ENCODE peak calls at places on chromosomes 2 and 18, in nine cellular contexts. Z, J, H, S, C, K, O, F and R are unnamed samples.

GRCh38 chr2:239917128-239917956 is 107.8 kb downstream of the NDUFA10 start:
- DNase-seq in Z (no peak), J (no peak), H (no peak), S (no peak), C (no peak), K (no peak), O (no peak), F (no peak), R (no peak)

GRCh38 chr2:159595410-159596046 is 20.8 kb downstream of the BAZ2B start:
- DNase-seq in Z (no peak), J (no peak), H (no peak), S (no peak), C (no peak), K (no peak), O (peak), F (no peak), R (no peak)

GRCh38 chr2:191824403-191824802 is 22.5 kb downstream of the CAVIN2 start:
- DNase-seq in Z (no peak), J (no peak), H (no peak), S (no peak), C (no peak), K (no peak), O (peak), F (no peak), R (no peak)

GRCh38 chr2:69017080-69017479 is 4.1 kb downstream of the ANTXR1 start:
- DNase-seq in Z (no peak), J (no peak), H (no peak), S (no peak), C (no peak), K (no peak), O (peak), F (no peak), R (no peak)

GRCh38 chr2:191631754-191632153 is 46.2 kb upstream of the NABP1 start:
- DNase-seq in Z (no peak), J (no peak), H (no peak), S (no peak), C (no peak), K (no peak), O (no peak), F (no peak), R (no peak)

GRCh38 chr18:75269140-75269676 is 58.6 kb downstream of the TSHZ1 start:
- DNase-seq in Z (peak), J (no peak), H (no peak), S (no peak), C (no peak), K (no peak), O (no peak), F (no peak), R (no peak)

GRCh38 chr2:177143444-177143843 is 69.2 kb upstream of the HNRNPA3 start:
- DNase-seq in Z (no peak), J (no peak), H (no peak), S (no peak), C (no peak), K (no peak), O (peak), F (peak), R (no peak)

GRCh38 chr2:197674546-197674945 is 841 bp downstream of the RFTN2 start:
- DNase-seq in Z (no peak), J (no peak), H (no peak), S (no peak), C (no peak), K (no peak), O (no peak), F (no peak), R (peak)

GRCh38 chr18:24075731-24076130 is 61.2 kb downstream of the TTC39C start:
- DNase-seq in Z (no peak), J (no peak), H (no peak), S (peak), C (no peak), K (no peak), O (no peak), F (no peak), R (no peak)

GRCh38 chr18:48813833-48814489 is 136.8 kb downstream of the SMAD7 start:
- DNase-seq in Z (peak), J (peak), H (no peak), S (peak), C (no peak), K (no peak), O (no peak), F (no peak), R (peak)

GRCh38 chr2:168612719-168613118 is 156.6 kb downstream of the CERS6 start:
- DNase-seq in Z (no peak), J (no peak), H (no peak), S (no peak), C (no peak), K (no peak), O (no peak), F (no peak), R (no peak)

GRCh38 chr18:29191263-29191662 is 1014.3 kb upstream of the CDH2 start:
- DNase-seq in Z (peak), J (peak), H (no peak), S (no peak), C (no peak), K (no peak), O (peak), F (no peak), R (no peak)
- TF ChIP-seq CTCF in Z (peak), J (peak), H (no peak), S (no peak), C (no peak), K (peak), O (peak), F (peak), R (peak)

GRCh38 chr2:126175222-126175621 is 480.7 kb upstream of the GYPC start:
- DNase-seq in Z (no peak), J (no peak), H (no peak), S (no peak), C (no peak), K (no peak), O (no peak), F (no peak), R (no peak)

GRCh38 chr2:126177479-126177878 is 478.5 kb upstream of the GYPC start:
- DNase-seq in Z (no peak), J (no peak), H (no peak), S (no peak), C (no peak), K (no peak), O (no peak), F (no peak), R (no peak)

GRCh38 chr2:126172785-126173184 is 483.2 kb upstream of the GYPC start:
- DNase-seq in Z (no peak), J (no peak), H (no peak), S (no peak), C (no peak), K (no peak), O (no peak), F (no peak), R (no peak)
- TF ChIP-seq CTCF in Z (no peak), J (no peak), H (no peak), S (no peak), C (no peak), K (no peak), O (no peak), F (no peak), R (no peak)

DNA sequence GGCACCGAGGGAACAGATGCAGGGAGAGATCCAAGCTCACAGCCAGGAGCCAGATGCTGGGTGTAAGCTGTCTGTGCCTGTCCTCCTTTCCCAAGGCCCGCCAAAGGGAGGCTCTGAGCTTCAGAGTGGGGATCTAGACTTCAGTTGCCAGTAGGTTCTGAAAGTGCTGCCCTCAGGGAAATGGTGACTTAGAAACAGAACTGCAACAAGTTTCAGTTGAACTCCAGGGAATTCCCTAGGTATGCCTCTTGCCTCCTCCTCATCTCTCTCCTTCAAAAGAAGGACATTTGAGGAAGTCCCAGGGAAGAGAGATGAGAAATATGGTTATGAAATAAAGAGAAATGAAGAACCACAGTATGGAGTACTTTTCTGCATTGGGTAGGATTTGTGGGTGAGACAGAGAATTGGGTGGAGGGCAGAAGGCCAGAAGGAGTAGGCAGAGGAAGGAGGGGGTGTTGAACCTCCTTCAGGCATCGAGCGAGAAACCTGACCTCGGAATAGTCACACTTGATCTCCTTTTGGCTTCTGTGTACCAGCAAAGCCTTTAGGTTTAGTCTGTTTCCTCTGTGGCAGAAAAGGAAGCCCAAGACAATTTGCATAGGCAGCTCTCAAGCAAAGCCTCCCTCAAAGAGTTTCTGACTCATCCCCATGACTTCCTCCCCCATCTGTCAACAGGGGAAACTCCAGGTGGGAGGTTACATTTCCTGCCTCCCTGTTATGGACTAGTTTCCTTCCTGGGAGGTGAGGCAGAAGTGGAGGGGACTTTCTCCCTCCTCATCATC is 45.7 kb downstream of the QPCT start:
- DNase-seq in Z (peak), J (no peak), H (no peak), S (no peak), C (no peak), K (no peak), O (peak), F (peak), R (no peak)
- TF ChIP-seq CTCF in Z (no peak), J (no peak), H (no peak), S (no peak), C (no peak), K (no peak), O (no peak), F (no peak), R (no peak)

GRCh38 chr2:112345030-112346027 is 69.9 kb downstream of the ZC3H6 start:
- DNase-seq in Z (peak), J (no peak), H (no peak), S (no peak), C (no peak), K (no peak), O (no peak), F (no peak), R (no peak)
- TF ChIP-seq CTCF in Z (peak), J (peak), H (no peak), S (no peak), C (no peak), K (no peak), O (no peak), F (no peak), R (no peak)

GRCh38 chr2:237924164-237924534 is 42.7 kb upstream of the UBE2F start:
- DNase-seq in Z (no peak), J (no peak), H (no peak), S (no peak), C (no peak), K (no peak), O (no peak), F (no peak), R (no peak)

GRCh38 chr2:237922641-237923361 is 44.0 kb upstream of the UBE2F start:
- DNase-seq in Z (no peak), J (no peak), H (no peak), S (peak), C (peak), K (no peak), O (no peak), F (no peak), R (no peak)

GRCh38 chr2:237920673-237921072 is 46.1 kb upstream of the UBE2F start:
- DNase-seq in Z (no peak), J (no peak), H (no peak), S (no peak), C (no peak), K (no peak), O (no peak), F (no peak), R (no peak)

GRCh38 chr2:237921967-237922492 is 44.8 kb upstream of the UBE2F start:
- DNase-seq in Z (no peak), J (no peak), H (no peak), S (no peak), C (no peak), K (no peak), O (no peak), F (no peak), R (no peak)

DNA sequence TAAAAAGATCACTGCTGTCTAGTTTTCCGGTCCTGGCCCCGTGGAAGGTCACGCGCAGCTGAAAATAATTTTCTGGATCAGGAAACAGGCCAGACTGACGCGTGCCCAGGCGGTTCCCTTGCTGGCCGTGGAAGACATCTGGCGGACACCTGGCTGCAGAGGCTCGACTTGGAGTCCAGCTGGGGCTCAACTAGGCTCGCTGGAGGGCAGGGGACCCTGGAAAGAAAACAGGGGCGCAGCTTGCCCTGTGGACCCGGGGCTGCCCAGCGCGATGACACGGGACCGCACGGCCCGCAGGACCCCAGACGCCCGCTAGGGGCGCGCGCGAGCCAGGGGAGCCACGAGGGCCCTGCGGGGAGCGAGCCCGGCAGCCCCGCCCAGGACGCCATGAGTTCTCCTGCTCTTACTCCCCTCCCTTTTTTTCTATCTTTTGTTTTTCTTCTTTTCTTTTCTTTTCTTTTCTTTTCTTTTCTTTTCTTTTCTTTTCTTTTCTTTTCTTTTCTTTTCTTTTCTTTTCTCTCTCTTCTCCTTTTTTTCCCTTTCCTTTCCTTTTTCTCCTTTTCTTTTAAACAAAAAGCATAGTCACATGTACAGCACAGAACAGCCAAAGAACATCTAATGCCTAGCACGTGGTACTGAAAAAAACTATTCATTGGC is 43.2 kb upstream of the UBE2F start:
- DNase-seq in Z (peak), J (peak), H (peak), S (peak), C (peak), K (peak), O (peak), F (no peak), R (peak)
- TF ChIP-seq CTCF in Z (peak), J (peak), H (peak), S (peak), C (peak), K (peak), O (peak), F (peak), R (peak)

GRCh38 chr2:222861411-222862067 is 703 bp downstream of the ACSL3 start:
- DNase-seq in Z (peak), J (no peak), H (no peak), S (peak), C (peak), K (no peak), O (no peak), F (no peak), R (no peak)

GRCh38 chr2:222862915-222863544 is 2.2 kb downstream of the ACSL3 start:
- DNase-seq in Z (no peak), J (no peak), H (no peak), S (no peak), C (no peak), K (no peak), O (no peak), F (no peak), R (no peak)

GRCh38 chr2:222860740-222861410 is at the start of gene ACSL3:
- DNase-seq in Z (peak), J (peak), H (peak), S (peak), C (peak), K (peak), O (peak), F (peak), R (peak)

GRCh38 chr2:222864296-222864695 is 3.5 kb downstream of the ACSL3 start:
- DNase-seq in Z (no peak), J (no peak), H (no peak), S (peak), C (no peak), K (no peak), O (peak), F (no peak), R (no peak)

GRCh38 chr2:222862068-222862914 is 1.5 kb downstream of the ACSL3 start:
- DNase-seq in Z (peak), J (no peak), H (no peak), S (no peak), C (no peak), K (no peak), O (no peak), F (no peak), R (no peak)
- TF ChIP-seq CTCF in Z (peak), J (no peak), H (no peak), S (no peak), C (no peak), K (no peak), O (no peak), F (no peak), R (no peak)

GRCh38 chr2:165120740-165121467 is 82.9 kb downstream of the SCN3A start:
- DNase-seq in Z (no peak), J (no peak), H (no peak), S (no peak), C (no peak), K (no peak), O (no peak), F (no peak), R (no peak)

GRCh38 chr2:165126244-165126643 is 77.6 kb downstream of the SCN3A start:
- DNase-seq in Z (no peak), J (no peak), H (no peak), S (no peak), C (no peak), K (no peak), O (no peak), F (no peak), R (no peak)

GRCh38 chr2:165122521-165122920 is 81.3 kb downstream of the SCN3A start:
- DNase-seq in Z (no peak), J (no peak), H (no peak), S (no peak), C (no peak), K (no peak), O (no peak), F (no peak), R (no peak)
- TF ChIP-seq CTCF in Z (no peak), J (no peak), H (no peak), S (no peak), C (no peak), K (no peak), O (no peak), F (no peak), R (no peak)

DNA sequence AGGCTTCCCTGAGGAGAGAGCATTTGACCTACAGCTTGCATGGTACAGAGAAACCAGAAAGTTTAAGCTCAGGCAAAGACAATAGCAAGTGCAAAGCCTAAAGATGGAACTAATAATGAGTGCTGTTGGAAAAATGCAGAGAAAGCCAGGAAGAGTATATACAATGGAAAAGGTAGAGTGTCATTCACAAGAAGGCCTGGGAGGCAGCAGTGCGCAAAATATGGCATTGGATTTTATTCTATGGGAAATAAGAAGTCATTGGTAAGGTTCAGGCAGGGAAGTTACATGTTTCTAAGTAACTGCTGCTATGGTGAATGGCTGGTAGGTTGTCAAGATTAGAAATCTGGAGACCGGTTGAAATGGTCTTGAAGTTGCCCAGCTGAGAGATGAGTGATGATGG is 2167.3 kb upstream of the CELF4 start:
- DNase-seq in Z (no peak), J (no peak), H (no peak), S (no peak), C (no peak), K (no peak), O (no peak), F (no peak), R (no peak)
- TF ChIP-seq CTCF in Z (no peak), J (no peak), H (no peak), S (no peak), C (no peak), K (peak), O (peak), F (no peak), R (peak)

DNA sequence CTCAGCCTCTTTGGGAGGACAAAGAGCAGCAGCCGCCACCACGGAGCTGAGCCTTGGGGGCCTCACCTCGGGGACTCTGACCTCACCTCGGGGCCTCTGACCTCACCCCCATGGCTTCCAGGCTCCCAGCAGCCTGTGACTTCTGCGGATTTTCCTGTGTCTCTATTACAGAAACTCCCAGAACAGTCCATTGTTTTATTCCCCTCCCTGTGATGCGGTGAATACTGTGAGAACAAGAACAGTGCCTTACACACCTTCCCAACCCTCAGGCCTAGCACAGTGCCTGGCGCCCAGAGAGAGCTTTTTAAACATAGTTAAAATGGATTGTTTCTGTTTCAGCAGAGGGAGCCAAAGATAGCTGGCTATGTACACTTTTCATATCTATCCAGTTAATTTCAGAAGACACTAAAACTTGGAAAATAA is 63.7 kb downstream of the MBP start:
- DNase-seq in Z (no peak), J (peak), H (no peak), S (no peak), C (no peak), K (no peak), O (no peak), F (no peak), R (no peak)
- TF ChIP-seq CTCF in Z (no peak), J (no peak), H (peak), S (no peak), C (peak), K (no peak), O (no peak), F (peak), R (no peak)